ENCODE peak calls at places on chromosomes 13 and 19, in eight cellular contexts. U is LNCaP clone FGC, E is IMR-90, K is sigmoid colon, O is brain microvascular endothelial cell, D is ascending aorta, T is left ventricle myocardium inferior, X is breast epithelium. V is an unnamed sample.

GRCh38 chr13:46124967-46125933 is 20.4 kb upstream of the CPB2 start:
- DNase-seq in T (no peak), D (no peak), O (no peak), X (no peak), E (no peak), U (no peak), K (no peak), V (no peak)

GRCh38 chr13:105611424-105611823 is 924.0 kb downstream of the EFNB2 start:
- DNase-seq in O (peak; percentile 84), X (no peak), U (no peak), E (peak; percentile 41), T (no peak), D (no peak), K (no peak), V (no peak)

GRCh38 chr13:57935965-57936364 is 304.4 kb downstream of the PCDH17 start:
- DNase-seq in E (no peak), X (no peak), O (no peak), K (no peak), U (no peak), D (no peak), T (no peak), V (no peak)

GRCh38 chr19:33719366-33720154 is 77.1 kb upstream of the KCTD15 start:
- DNase-seq in O (no peak), E (no peak), D (no peak), X (no peak), K (no peak), U (no peak), T (no peak), V (no peak)

GRCh38 chr19:33304760-33305647 is 2.7 kb upstream of the CEBPA start:
- DNase-seq in U (no peak), D (no peak), K (peak; percentile 46), X (peak; percentile 34), T (no peak), E (no peak), O (no peak), V (no peak)

GRCh38 chr19:10389863-10390262 is 9.5 kb upstream of the TYK2 start:
- DNase-seq in O (no peak), D (no peak), T (no peak), K (no peak), X (no peak), U (no peak), E (no peak), V (no peak)

GRCh38 chr13:41455725-41456419 is 1.5 kb upstream of the RGCC start:
- DNase-seq in T (no peak), E (no peak), U (no peak), D (no peak), K (no peak), X (no peak), O (no peak), V (no peak)

GRCh38 chr13:67134322-67135129 is 95.6 kb downstream of the PCDH9 start:
- DNase-seq in E (peak; percentile 25), U (no peak), K (no peak), T (no peak), O (peak; percentile 9), X (no peak), D (no peak), V (no peak)

GRCh38 chr19:51607920-51608562 is 22.2 kb downstream of the SIGLEC5 start:
- DNase-seq in O (peak; percentile 75), E (peak; percentile 70), K (no peak), U (peak; percentile 60), X (peak; percentile 84), D (peak; percentile 27), T (peak; percentile 79), V (peak; percentile 61)

GRCh38 chr19:30202060-30202600 is 170.1 kb upstream of the ZNF536 start:
- DNase-seq in O (no peak), D (no peak), K (no peak), T (no peak), E (no peak), X (no peak), U (no peak), V (no peak)

GRCh38 chr13:34698953-34699352 is 243.1 kb upstream of the NBEA start:
- DNase-seq in K (no peak), D (no peak), E (no peak), X (no peak), O (no peak), T (no peak), U (no peak), V (no peak)

GRCh38 chr19:46784262-46785053 is 3.9 kb downstream of the SLC1A5 start:
- DNase-seq in T (peak; percentile 69), U (peak; percentile 81), D (peak; percentile 23), K (peak; percentile 86), O (peak; percentile 78), X (peak; percentile 65), E (peak; percentile 95), V (peak; percentile 55)

GRCh38 chr19:17687857-17688784 is at the start of gene UNC13A:
- DNase-seq in T (peak; percentile 40), O (peak; percentile 33), D (no peak), E (peak; percentile 29), U (no peak), K (no peak), X (no peak), V (peak; percentile 65)

GRCh38 chr13:65710514-65710913 is 1519.6 kb downstream of the PCDH9 start:
- DNase-seq in O (no peak), T (no peak), U (no peak), K (no peak), X (no peak), E (no peak), D (no peak), V (no peak)

GRCh38 chr13:50081106-50081898 is 66.1 kb downstream of the KCNRG start:
- DNase-seq in X (no peak), U (no peak), E (no peak), D (no peak), K (peak; percentile 76), O (no peak), T (peak; percentile 41), V (peak; percentile 48)
- TF ChIP-seq CTCF in X (no peak), U (peak; percentile 19), E (no peak), D (no peak), K (no peak), O (no peak), T (no peak), V (no peak)

GRCh38 chr19:35099155-35099896 is 16.3 kb upstream of the FXYD3 start:
- DNase-seq in K (no peak), U (no peak), T (no peak), E (no peak), D (no peak), O (no peak), X (no peak), V (no peak)

GRCh38 chr19:35093430-35093829 is 22.2 kb upstream of the FXYD3 start:
- DNase-seq in O (no peak), D (no peak), U (no peak), E (no peak), X (no peak), K (no peak), T (no peak), V (no peak)

GRCh38 chr19:35098413-35099049 is 17.1 kb upstream of the FXYD3 start:
- DNase-seq in T (peak; percentile 57), O (no peak), X (no peak), U (no peak), D (no peak), K (no peak), E (no peak), V (no peak)

GRCh38 chr19:35093941-35094647 is 21.5 kb upstream of the FXYD3 start:
- DNase-seq in U (no peak), D (no peak), X (no peak), O (no peak), E (no peak), T (no peak), K (no peak), V (no peak)

DNA sequence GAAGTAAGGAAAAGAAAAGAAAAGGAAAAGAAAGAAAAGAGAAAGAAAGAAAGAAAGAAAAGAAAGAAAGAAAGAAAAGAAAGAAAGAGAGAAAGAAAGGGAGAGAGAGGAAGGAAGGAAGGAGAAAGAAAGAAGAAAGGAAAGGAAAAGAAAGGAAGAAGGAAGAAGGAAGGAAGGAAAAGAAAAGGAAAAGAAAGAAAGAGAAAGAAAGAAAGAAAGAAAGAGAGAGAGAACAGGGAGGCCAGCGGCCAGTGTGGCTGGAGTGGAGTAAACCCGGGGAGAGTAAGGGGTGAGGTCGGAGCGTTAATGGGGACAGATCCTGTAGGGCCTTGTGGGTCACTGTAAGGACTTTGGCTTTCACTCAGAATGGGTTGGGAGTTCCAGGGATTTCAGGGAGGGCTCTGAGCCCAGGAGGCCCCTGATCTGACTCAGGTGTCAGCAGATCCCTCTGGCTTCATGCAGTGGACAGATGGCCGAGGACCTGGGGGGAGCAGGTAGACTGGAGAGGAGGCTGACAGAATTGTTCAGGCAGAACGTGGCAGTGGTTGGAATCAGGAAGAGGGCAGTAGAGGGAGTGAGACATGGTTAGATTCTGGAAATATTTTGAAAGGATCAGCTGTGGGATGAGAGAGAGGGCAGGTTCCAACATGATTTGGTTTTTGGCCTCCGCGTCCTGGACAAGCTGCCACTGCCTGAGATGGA is 19.8 kb upstream of the FXYD3 start:
- DNase-seq in U (no peak), D (no peak), E (no peak), X (no peak), O (no peak), T (no peak), K (no peak), V (no peak)
- TF ChIP-seq CTCF in U (no peak), D (no peak), E (no peak), X (no peak), O (no peak), T (no peak), K (no peak), V (no peak)

DNA sequence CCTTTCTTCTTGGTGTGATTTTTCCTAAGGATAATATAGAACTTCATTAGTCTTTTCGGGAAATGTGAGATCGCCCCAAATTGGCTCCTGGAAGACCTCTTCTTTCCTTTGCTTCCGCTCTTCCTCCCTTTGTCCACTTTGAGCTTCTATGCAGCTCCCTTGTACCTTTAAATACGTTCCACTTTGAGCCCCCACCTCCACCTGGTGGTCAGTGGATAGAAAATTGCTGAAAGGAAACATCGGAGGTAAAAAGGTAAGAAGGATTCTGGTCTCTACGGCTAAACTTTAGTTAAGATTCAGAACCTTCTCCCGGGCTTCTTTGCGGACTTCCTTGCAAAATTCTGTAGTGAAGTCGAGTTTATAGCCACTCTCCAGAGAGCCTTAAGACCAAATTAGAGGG is 55.0 kb upstream of the TM9SF2 start:
- DNase-seq in X (no peak), O (no peak), T (no peak), D (no peak), U (no peak), E (no peak), K (no peak), V (no peak)
- TF ChIP-seq CTCF in X (no peak), O (peak; percentile 34), T (no peak), D (no peak), U (no peak), E (no peak), K (no peak), V (no peak)

GRCh38 chr19:41001243-41001971 is 10.3 kb downstream of the CYP2B6 start:
- DNase-seq in U (no peak), X (no peak), T (no peak), K (no peak), D (no peak), E (no peak), O (no peak), V (no peak)
- TF ChIP-seq CTCF in U (no peak), X (no peak), T (no peak), K (no peak), D (no peak), E (no peak), O (no peak), V (no peak)